ENCODE peak calls at places on chromosomes 16 and 17, in five cellular contexts. V is tibial artery, J is fibroblast of villous mesenchyme, R is MCF 10A, T is AG09309. A is an unnamed sample.

GRCh38 chr17:69047368-69048263 is 13.1 kb downstream of the ABCA9 start:
- DNase-seq in T (peak), V (peak), J (peak), R (peak), A (peak)

GRCh38 chr17:9661027-9661426 is 15.7 kb downstream of the USP43 start:
- DNase-seq in T (no peak), J (no peak), R (no peak), V (no peak), A (no peak)

GRCh38 chr17:41771389-41772206 is 14.9 kb downstream of the JUP start:
- DNase-seq in R (no peak), V (no peak), T (no peak), J (no peak), A (no peak)

GRCh38 chr17:66970140-66970539 is 5.6 kb downstream of the CACNG4 start:
- DNase-seq in J (no peak), T (no peak), V (no peak), R (no peak), A (no peak)

GRCh38 chr17:78610951-78611511 is 33.8 kb upstream of the DNAH17 start:
- DNase-seq in R (no peak), T (no peak), V (no peak), J (no peak), A (no peak)

GRCh38 chr17:39014044-39014794 is 47.0 kb upstream of the FBXO47 start:
- DNase-seq in J (peak), V (no peak), R (peak), T (peak), A (peak)

GRCh38 chr17:35846055-35846809 is 22.5 kb downstream of the HEATR9 start:
- DNase-seq in T (peak), V (no peak), R (no peak), J (peak), A (peak)

GRCh38 chr16:3161235-3162018 is 26.6 kb upstream of the OR1F1 start:
- DNase-seq in J (no peak), V (no peak), R (no peak), T (no peak), A (no peak)

GRCh38 chr17:4591529-4591928 is 7.2 kb downstream of the SMTNL2 start:
- DNase-seq in R (no peak), V (no peak), T (no peak), J (peak), A (peak)

GRCh38 chr16:2427526-2427925 is 1.7 kb upstream of the CCNF start:
- DNase-seq in J (no peak), R (no peak), T (no peak), V (no peak), A (no peak)

DNA sequence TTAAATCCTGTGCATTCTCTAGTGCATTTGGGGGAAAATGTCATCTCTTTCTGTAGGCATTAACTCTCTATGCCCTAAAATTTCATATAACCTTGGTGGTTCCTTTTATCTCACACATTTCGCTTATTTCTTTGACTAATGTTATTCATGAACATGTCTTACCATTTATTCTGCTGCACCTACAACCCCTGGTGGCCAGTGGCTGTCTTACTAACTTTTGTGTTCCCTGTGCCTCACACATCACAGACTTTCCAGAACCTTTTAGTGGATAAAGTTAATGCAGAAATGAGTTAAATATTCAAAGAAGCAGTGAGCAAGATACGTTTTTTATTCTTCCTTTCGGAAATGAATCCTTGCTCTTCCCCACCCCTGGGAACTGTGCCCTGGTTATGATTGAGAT is 111.9 kb downstream of the CDH13 start:
- DNase-seq in T (no peak), R (no peak), V (no peak), J (no peak), A (peak)
- TF ChIP-seq CTCF in T (peak), R (no peak), V (peak), J (peak), A (peak)

GRCh38 chr17:2701996-2702741 is 9.4 kb downstream of the CLUH start:
- DNase-seq in R (no peak), V (no peak), J (no peak), T (no peak), A (no peak)
- TF ChIP-seq CTCF in R (no peak), V (no peak), J (no peak), T (no peak), A (no peak)

GRCh38 chr16:22220076-22220453 is 14.0 kb downstream of the EEF2K start:
- DNase-seq in T (no peak), J (peak), V (no peak), R (no peak), A (no peak)

GRCh38 chr16:22225060-22225459 is 19.0 kb downstream of the EEF2K start:
- DNase-seq in V (peak), R (no peak), T (no peak), J (no peak), A (no peak)

GRCh38 chr16:22222006-22222405 is 15.9 kb downstream of the EEF2K start:
- DNase-seq in T (no peak), R (no peak), J (no peak), V (no peak), A (no peak)

GRCh38 chr16:22220714-22221113 is 14.6 kb downstream of the EEF2K start:
- DNase-seq in V (peak), R (no peak), T (no peak), J (no peak), A (no peak)

DNA sequence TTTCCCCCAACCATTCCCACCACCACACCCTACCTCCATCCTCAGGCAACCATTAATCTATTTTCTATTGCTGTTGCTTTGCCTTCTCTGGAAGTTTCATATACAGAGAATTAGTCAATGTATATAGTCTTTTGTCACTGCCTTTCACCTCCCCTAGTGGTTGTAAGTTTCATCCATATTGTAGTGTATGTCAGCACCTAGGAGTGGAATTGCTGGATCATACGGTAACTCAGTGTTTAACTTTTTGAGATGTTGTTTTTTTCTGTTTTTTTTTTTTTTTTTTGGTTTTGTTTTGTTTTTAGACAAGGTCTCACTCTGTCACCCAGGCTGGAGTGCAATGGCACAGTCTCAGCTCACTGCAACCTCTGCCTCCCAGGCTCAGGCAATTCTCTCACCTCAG is 16.9 kb downstream of the EEF2K start:
- DNase-seq in J (no peak), R (no peak), T (no peak), V (no peak), A (no peak)
- TF ChIP-seq CTCF in J (peak), R (no peak), T (no peak), V (no peak), A (no peak)

GRCh38 chr17:32609085-32609484 is 122.3 kb downstream of the CDK5R1 start:
- DNase-seq in V (no peak), T (no peak), R (peak), J (no peak), A (no peak)
- TF ChIP-seq CTCF in V (no peak), T (peak), R (peak), J (no peak), A (peak)

GRCh38 chr16:5025171-5025632 is 8.5 kb downstream of the NAGPA start:
- DNase-seq in R (peak), V (no peak), T (no peak), J (no peak), A (no peak)
- TF ChIP-seq CTCF in R (no peak), V (no peak), T (peak), J (peak), A (peak)

DNA sequence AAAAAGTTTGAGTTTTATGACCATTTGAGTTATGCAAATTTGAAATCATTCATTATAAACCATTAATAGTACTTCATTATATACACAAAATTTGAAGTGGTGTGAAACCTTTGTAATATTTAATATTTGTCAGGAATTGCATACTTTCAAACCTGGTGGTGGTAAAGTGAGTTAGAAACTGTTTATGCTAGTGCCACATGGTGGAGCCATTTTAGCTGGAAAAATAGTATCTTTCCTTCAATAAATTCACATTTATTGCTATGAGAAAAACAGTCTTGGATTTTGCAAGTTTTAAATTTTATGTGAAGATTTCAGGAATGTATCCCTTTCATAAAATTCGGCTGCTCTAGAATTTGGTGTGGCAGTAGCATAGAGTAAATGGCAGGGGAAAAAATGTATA is 7.3 kb upstream of the BLMH start:
- DNase-seq in J (no peak), V (no peak), T (no peak), R (no peak), A (peak)
- TF ChIP-seq CTCF in J (peak), V (no peak), T (peak), R (no peak), A (peak)

GRCh38 chr17:48510381-48510760 is 20.4 kb downstream of the HOXB1 start:
- DNase-seq in R (no peak), J (no peak), V (no peak), T (no peak), A (no peak)
- TF ChIP-seq CTCF in R (no peak), J (no peak), V (no peak), T (no peak), A (no peak)

DNA sequence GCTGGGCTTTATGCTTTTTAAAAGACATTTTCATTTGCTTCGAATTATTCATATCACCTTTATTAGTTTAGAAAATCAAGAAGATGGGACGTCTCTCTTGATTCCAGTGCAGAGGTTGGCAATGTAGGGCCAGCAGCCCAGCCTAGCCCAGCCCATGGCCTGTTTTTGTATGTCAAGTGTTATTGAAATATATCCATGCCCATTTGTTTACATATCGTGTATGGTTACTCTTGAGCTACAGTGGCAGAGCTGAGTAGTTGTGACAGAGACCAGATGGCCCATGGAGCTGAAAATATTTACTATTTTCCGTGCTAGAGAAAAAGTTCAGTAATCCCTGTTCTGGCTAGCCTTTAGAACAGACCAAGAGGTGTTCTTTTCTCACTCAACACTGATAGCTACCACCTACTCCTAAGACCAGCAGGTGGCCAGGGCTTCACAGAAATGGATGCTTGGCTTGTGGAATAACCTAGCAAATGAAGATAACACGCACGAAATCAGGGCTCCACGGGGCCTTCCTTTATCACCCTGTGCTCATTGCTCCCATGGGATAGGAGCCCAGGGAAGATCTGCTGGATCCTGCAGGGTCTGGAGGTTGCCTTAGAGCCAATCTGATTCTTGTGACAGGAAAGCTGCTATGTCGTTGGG is 123.2 kb upstream of the ANKFN1 start:
- DNase-seq in V (no peak), R (no peak), T (no peak), J (no peak), A (no peak)
- TF ChIP-seq CTCF in V (no peak), R (no peak), T (no peak), J (no peak), A (no peak)

GRCh38 chr17:49858796-49859195 is 10.9 kb upstream of the TAC4 start:
- DNase-seq in T (no peak), V (no peak), R (no peak), J (no peak), A (no peak)

GRCh38 chr17:49862781-49863331 is 15.0 kb upstream of the TAC4 start:
- DNase-seq in T (no peak), R (no peak), J (no peak), V (no peak), A (no peak)

GRCh38 chr17:49859991-49860953 is 12.4 kb upstream of the TAC4 start:
- DNase-seq in V (no peak), J (no peak), T (no peak), R (no peak), A (no peak)

GRCh38 chr17:49866882-49867413 is 19.1 kb upstream of the TAC4 start:
- DNase-seq in V (no peak), R (no peak), J (no peak), T (no peak), A (no peak)

DNA sequence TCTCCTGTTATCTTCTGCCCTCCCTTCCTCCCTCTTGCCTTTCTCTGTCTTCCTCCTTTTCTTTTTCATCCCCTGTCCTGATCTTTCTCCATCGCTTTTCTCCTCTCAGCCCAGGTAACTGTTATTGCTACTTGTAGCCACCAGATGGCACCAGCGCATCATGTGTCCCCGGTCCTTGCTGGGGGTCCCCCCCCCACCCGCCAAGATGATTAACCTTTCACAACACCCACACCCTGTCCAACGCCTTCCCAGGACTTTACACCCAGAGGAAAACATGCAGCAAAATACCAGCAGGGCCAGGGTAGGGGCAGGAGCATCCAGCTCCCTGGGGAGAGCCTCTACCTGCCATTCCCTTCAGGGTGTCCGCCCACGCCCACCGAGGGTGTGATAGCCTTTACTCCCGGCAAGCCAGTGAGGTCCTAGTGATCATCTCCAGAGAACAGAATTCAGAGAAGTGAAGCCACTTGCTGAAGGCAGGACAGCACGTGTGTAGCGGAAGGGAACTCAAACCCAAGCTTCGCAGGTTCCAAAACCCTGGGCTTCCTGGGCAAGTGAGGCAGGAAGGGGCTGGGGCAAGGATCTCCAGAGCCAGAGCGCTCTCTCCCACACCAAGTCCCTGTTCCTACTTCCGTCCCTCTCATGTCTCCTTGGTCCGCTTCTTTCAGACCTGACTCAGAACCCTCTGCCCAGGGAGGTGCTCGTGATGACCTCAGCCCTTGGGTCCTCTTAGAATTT is 13.4 kb upstream of the TAC4 start:
- DNase-seq in V (no peak), R (peak), J (peak), T (no peak), A (peak)
- TF ChIP-seq CTCF in V (peak), R (peak), J (peak), T (peak), A (peak)

A was measured in fibroblast of the aortic adventitia.